ENCODE peak calls at places on chromosome 3, in five cellular contexts. T is A549, N is GM12878, L is endothelial cell of umbilical vein, Y is K562. P is an unnamed sample.

GRCh38 chr3:107367353-107367752 is 9.9 kb upstream of the CCDC54 start:
- DNase-seq in Y (peak), N (no peak), L (no peak), T (peak), P (peak)

GRCh38 chr3:195100903-195101591 is 169.9 kb downstream of the XXYLT1 start:
- DNase-seq in L (peak), T (no peak), N (no peak), Y (no peak), P (peak)

GRCh38 chr3:184737641-184738518 is 26.0 kb upstream of the MAGEF1 start:
- DNase-seq in L (peak), Y (no peak), T (no peak), N (no peak), P (no peak)

GRCh38 chr3:158205324-158205723 is 95.4 kb downstream of the RSRC1 start:
- DNase-seq in T (no peak), N (no peak), L (no peak), Y (no peak), P (no peak)

GRCh38 chr3:159818997-159819500 is 169.6 kb upstream of the IL12A start:
- DNase-seq in Y (no peak), L (no peak), N (no peak), T (no peak), P (no peak)

GRCh38 chr3:23183731-23184130 is 19.4 kb upstream of the UBE2E2 start:
- DNase-seq in N (no peak), T (peak), L (peak), Y (peak), P (peak)

GRCh38 chr3:120850326-120851295 is 57.4 kb upstream of the STXBP5L start:
- DNase-seq in L (no peak), Y (no peak), N (no peak), T (no peak), P (no peak)

GRCh38 chr3:65855370-65856100 is 183.2 kb downstream of the MAGI1 start:
- DNase-seq in Y (no peak), L (no peak), T (no peak), N (no peak), P (no peak)

GRCh38 chr3:50237133-50237651 is 1.2 kb downstream of the GNAI2 start:
- DNase-seq in N (no peak), T (no peak), Y (peak), L (peak), P (peak)

GRCh38 chr3:123758081-123758564 is 126.0 kb downstream of the MYLK start:
- DNase-seq in N (no peak), L (no peak), T (peak), Y (no peak), P (peak)

GRCh38 chr3:42839616-42840015 is 30.4 kb downstream of the ACKR2 start:
- DNase-seq in T (peak), L (peak), N (peak), Y (peak), P (peak)

GRCh38 chr3:99902091-99902490 is 84.4 kb downstream of the CMSS1 start:
- DNase-seq in L (no peak), Y (no peak), N (no peak), T (no peak), P (no peak)

GRCh38 chr3:116179091-116179490 is 266.2 kb downstream of the LSAMP start:
- DNase-seq in N (no peak), T (no peak), L (no peak), Y (no peak), P (no peak)

GRCh38 chr3:197339841-197340520 is 41.6 kb upstream of the DLG1 start:
- DNase-seq in N (no peak), L (no peak), Y (no peak), T (no peak), P (no peak)

GRCh38 chr3:128432898-128433629 is 33.6 kb downstream of the DNAJB8 start:
- DNase-seq in T (no peak), N (no peak), L (no peak), Y (peak), P (peak)

GRCh38 chr3:111917300-111917699 is 58.2 kb downstream of the PHLDB2 start:
- DNase-seq in L (peak), N (no peak), Y (no peak), T (peak), P (no peak)

GRCh38 chr3:120274739-120275167 is 10.3 kb downstream of the GPR156 start:
- DNase-seq in T (peak), Y (no peak), L (no peak), N (no peak), P (no peak)

GRCh38 chr3:38317186-38317759 is 29.3 kb upstream of the XYLB start:
- DNase-seq in Y (no peak), N (no peak), L (no peak), T (no peak), P (no peak)

GRCh38 chr3:51982352-51982837 is 940 bp upstream of the ACY1 start:
- DNase-seq in N (no peak), L (no peak), Y (no peak), T (peak), P (peak)

GRCh38 chr3:123752228-123752627 is 131.9 kb downstream of the MYLK start:
- DNase-seq in N (no peak), L (no peak), Y (no peak), T (no peak), P (no peak)

GRCh38 chr3:193174137-193174536 is 66.9 kb upstream of the PLAAT1 start:
- DNase-seq in Y (peak), N (no peak), L (no peak), T (no peak), P (no peak)

GRCh38 chr3:56702487-56703315 is 19.6 kb upstream of the TASOR start:
- DNase-seq in T (peak), Y (peak), N (no peak), L (peak), P (peak)

GRCh38 chr3:13234664-13235063 is 161.4 kb upstream of the IQSEC1 start:
- DNase-seq in N (no peak), Y (no peak), T (no peak), L (no peak), P (no peak)

GRCh38 chr3:186590580-186591296 is 20.2 kb downstream of the DNAJB11 start:
- DNase-seq in T (no peak), N (no peak), Y (no peak), L (no peak), P (no peak)

GRCh38 chr3:33645060-33645841 is 72.8 kb downstream of the CLASP2 start:
- DNase-seq in Y (peak), N (no peak), L (peak), T (no peak), P (no peak)

GRCh38 chr3:77039606-77040553 is at the start of gene ROBO2:
- DNase-seq in Y (peak), T (no peak), L (no peak), N (no peak), P (no peak)

GRCh38 chr3:63993653-63994079 is 29.6 kb downstream of the PSMD6 start:
- DNase-seq in N (no peak), L (peak), T (peak), Y (peak), P (peak)

GRCh38 chr3:64244011-64244942 is 19.0 kb upstream of the PRICKLE2 start:
- DNase-seq in T (peak), Y (peak), L (peak), N (no peak), P (peak)

GRCh38 chr3:16994842-16995535 is 110.2 kb downstream of the PLCL2 start:
- DNase-seq in T (peak), L (no peak), N (no peak), Y (no peak), P (no peak)

GRCh38 chr3:112639451-112640332 is 1.3 kb downstream of the CCDC80 start:
- DNase-seq in L (no peak), N (no peak), T (no peak), Y (no peak), P (no peak)

GRCh38 chr3:43996379-43997301 is 245.0 kb upstream of the TOPAZ1 start:
- DNase-seq in N (no peak), Y (no peak), T (peak), L (peak), P (peak)

GRCh38 chr3:166199491-166199890 is 362.3 kb upstream of the BCHE start:
- DNase-seq in T (no peak), Y (no peak), L (no peak), N (no peak), P (no peak)

GRCh38 chr3:71587958-71588357 is 4.4 kb upstream of the FOXP1 start:
- DNase-seq in Y (no peak), L (no peak), N (no peak), T (no peak), P (no peak)

GRCh38 chr3:50322386-50323091 is at the start of gene HYAL2:
- DNase-seq in T (no peak), Y (no peak), N (no peak), L (peak), P (no peak)

GRCh38 chr3:64340636-64341240 is 115.5 kb upstream of the PRICKLE2 start:
- DNase-seq in L (no peak), T (no peak), N (no peak), Y (no peak), P (no peak)

DNA sequence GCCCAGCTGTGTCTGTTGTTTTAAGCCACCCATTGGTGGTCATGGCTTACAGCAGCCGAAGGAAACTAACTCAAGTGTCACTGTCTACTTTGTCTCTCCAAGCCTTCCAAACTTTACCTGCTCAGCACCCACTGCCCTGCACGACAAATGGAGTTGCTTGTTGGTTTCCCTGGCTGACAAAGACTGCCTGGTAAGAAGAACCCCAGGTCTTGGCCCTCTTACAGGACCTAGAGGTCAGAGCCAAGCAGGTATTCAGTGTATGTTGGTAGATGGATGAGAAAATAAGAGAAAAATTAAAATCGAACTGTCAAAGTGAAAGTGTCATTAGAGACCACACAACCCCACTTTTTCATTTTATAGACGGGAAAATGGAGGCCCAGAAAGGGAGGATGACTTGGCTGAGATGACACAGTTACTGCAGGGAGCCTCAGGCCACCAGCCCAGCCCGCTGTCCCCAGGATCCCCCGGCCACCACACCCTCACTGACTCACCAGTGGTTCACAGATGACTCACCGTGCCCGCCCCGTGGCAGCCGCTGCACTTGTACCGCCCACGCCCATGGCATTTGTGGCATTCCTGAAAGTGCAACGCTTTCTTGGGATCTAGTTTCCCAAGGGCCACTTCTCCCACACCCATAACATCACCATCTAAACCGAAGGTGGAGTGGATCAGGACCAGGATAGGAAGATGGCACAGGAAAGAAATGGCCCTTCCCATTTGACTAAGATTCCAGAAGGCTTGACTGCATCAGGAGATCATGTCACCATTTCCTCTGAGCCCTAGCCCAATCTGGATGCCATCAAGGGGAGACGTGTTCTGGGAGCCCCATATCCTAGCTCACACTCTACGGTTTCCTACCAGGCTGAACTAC is 15.2 kb downstream of the SSUH2 start:
- DNase-seq in L (peak), N (peak), Y (peak), T (peak), P (peak)
- TF ChIP-seq MAX in L (no peak), N (no peak), Y (peak), T (peak), P (peak)

GRCh38 chr3:4564928-4565586 is 71.9 kb downstream of the ITPR1 start:
- DNase-seq in Y (no peak), L (no peak), N (no peak), T (no peak), P (no peak)
- TF ChIP-seq MYC in Y (no peak), L (no peak), N (no peak), T (no peak), P (no peak)

DNA sequence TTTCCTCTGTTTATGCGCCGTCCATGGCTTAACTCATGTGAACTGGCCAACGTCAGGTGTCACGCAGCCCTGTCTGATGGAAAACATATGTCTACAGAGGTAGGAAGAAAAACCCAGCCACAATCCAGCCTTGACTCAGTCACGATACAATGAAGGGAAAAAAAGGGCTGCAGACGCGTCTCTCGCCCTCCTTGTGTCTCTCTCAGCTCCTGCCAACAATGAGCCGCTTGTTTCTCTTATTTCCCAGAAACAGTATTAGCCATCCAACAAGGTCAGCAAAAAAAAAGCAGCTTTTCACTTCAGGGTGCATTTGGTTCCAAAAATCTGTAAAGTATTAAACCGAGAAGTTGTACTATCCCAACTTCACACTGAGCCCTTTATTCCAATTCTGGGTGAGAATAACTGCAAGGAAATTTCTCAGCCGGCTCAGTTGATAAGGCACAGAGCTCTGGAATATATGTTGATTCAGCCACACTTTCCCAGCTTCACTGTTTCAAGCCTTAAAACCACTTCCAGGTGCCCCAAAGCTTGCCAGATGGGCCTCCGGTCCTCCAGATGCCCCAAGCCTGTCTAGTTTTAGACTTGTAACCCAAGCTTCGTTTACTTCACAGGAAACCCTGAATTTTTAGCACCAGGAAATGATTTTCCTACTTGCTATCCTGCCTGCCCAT is 79.4 kb downstream of the TM4SF4 start:
- DNase-seq in T (no peak), N (no peak), Y (no peak), L (peak), P (no peak)
- TF ChIP-seq MAX in T (no peak), N (no peak), Y (no peak), L (no peak), P (no peak)

DNA sequence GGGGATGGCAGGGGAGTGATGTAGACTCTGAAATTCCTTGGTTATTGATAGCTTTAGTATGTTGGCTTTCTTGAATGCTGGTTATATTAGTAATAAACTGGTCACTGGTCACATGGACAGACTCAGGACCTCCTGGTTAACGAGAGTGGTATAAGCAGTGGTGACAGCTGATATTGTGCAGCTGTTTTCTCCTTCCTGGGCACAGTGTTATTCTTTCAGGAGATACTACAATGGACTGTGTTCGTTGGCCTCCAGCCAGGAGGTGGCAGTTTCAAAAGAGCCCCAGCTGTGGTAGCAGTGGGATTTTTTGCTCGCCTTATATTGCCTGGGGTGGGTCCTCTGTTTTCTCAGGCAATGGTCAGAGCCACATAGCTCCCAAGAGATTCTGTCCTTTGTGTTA is 181.6 kb upstream of the RBMS3 start:
- DNase-seq in Y (no peak), T (no peak), L (peak), N (no peak), P (no peak)
- TF ChIP-seq MYC in Y (no peak), T (no peak), L (no peak), N (no peak), P (no peak)

DNA sequence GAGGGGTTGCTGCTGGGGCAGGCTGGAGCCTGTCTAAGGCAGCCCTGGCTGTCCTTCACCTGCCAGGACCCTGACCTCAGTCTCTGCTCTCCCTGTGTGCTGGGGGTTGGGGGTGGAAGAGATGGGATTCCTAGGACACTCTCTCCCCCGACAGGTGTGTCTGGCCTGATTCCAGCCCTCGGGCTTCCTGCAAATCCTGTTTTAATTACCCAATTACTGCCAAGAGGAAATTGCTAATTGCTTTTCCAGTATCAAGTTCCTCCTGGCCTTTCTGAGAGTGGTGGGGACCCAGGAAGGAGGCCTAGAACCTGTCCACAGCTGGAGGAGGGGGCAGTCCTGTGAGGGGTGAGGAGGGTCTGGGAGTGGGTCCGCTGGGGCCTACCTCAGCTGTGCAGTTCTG is 15.8 kb downstream of the PLXNA1 start:
- DNase-seq in N (no peak), T (no peak), Y (no peak), L (no peak), P (no peak)
- TF ChIP-seq MAX in N (no peak), T (no peak), Y (no peak), L (no peak), P (no peak)

DNA sequence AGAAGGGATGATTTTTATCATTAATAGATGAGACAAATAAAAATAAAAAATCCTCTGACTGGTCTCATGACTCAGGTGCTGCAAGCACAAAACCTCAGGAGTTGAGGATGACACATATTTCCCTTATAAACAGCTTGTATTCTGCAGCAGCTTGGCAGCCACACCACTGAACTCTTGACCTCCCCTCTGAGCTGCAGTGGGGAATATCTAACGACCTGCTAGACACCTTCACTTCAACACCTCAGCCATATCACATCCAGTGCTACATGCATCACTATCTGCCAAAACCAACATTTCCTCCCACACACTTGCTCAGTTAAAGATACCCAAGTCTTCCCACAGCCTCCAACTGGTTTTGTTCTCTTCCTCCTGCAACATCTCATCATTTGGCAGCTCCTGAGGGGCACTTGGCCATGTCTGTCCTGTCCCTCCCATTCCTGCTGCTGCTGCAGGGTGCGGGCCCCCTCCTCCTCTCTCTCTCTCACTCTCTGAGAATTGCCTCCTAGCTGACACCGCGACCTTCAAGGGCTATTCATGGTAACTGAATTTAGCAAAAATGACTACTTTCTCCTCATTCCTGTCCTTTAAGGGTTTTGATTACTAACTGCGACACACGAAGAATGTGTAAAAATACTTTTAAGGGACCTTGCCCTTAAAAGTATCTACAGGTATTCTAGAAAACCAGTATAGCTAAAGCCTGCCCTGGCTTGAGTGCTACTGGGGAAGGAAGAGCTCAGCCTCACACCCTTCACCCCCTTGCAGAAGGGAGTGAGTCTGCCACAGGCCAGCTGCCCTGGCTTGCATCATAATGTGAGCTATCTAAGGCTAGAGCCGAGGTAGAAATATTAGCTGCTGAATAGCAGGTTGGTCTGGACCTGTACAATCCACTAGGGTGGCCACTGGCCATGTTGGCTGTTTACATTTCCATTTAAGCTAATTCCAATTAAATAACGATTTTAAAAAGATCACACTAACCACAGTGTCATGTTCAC is 5.0 kb upstream of the CCR9 start:
- DNase-seq in Y (peak), L (no peak), N (no peak), T (no peak), P (peak)
- TF ChIP-seq MYC in Y (no peak), L (no peak), N (no peak), T (no peak), P (no peak)

DNA sequence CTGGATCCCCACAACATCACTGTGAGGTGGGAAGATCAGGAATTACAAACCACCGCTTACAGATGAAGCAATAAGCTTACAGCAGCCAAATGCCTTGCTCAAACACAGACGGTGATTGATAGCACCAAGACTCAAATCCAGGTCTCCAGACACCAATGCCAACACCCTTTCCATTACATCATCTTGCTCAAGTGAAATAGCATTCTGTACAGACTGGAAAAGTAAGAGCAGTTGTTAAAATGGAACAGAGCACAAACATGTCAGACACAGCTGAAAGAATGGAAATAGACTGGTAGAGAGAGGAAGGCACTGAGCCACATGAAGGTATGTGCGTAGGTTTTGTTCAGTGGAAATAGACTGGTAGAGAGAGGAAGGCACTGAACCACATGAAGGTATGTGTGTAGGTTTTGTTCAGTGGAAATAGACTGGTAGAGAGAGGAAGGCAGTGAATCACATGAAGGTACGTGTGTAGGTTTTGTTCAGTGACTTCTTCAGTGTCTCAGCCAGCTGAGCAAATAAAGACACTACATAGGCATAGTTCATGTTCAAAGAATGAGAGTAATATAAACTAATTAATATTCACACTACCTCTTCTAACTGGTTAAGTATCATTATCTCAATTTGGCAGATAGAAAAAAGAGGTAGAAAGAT is 15.6 kb downstream of the CLDN1 start:
- DNase-seq in Y (no peak), N (no peak), L (no peak), T (peak), P (no peak)
- TF ChIP-seq MAX in Y (no peak), N (no peak), L (no peak), T (no peak), P (no peak)

GRCh38 chr3:58063424-58063823 is 55.2 kb downstream of the FLNB start:
- DNase-seq in L (no peak), Y (no peak), T (no peak), N (no peak), P (peak)
- TF ChIP-seq MYC in L (no peak), Y (no peak), T (no peak), N (no peak), P (no peak)